ENCODE peak calls at places on chromosomes 7 and 10, in ten cellular contexts. W is endodermal cell; O is bronchial epithelial cell; H is stimulated activated naive CD4-positive, alpha-beta T cell treated with Interleukin-2 at 50 U/mL for 16 hours; D is T47D; L is AG09309; E is PC-3; M is posterior cingulate gyrus; I is IMR-90; G is AG20443. A is an unnamed sample.

GRCh38 chr7:143013897-143014296 is 13.0 kb downstream of the OR9A2 start:
- DNase-seq in W (no peak), O (peak), H (no peak), D (no peak), L (peak), E (peak), M (no peak), I (peak), G (peak), A (peak)

GRCh38 chr10:117723343-117723742 is 180.8 kb downstream of the EMX2 start:
- DNase-seq in W (no peak), O (no peak), H (no peak), D (no peak), L (no peak), E (peak), M (no peak), I (no peak), G (peak), A (no peak)

GRCh38 chr10:95552680-95553342 is 8.4 kb downstream of the SORBS1 start:
- DNase-seq in W (no peak), O (peak), H (no peak), D (no peak), L (no peak), E (peak), M (no peak), I (no peak), G (no peak), A (no peak)

GRCh38 chr10:99394761-99395386 is 35.5 kb downstream of the GOT1 start:
- DNase-seq in W (no peak), O (peak), H (no peak), D (no peak), L (no peak), E (peak), M (no peak), I (no peak), G (no peak), A (peak)

GRCh38 chr10:78905940-78906308 is 162.8 kb upstream of the ZMIZ1 start:
- DNase-seq in W (peak), O (no peak), H (no peak), D (no peak), L (no peak), E (no peak), M (no peak), I (no peak), G (no peak), A (no peak)

GRCh38 chr10:73486601-73487000 is 9.2 kb downstream of the PPP3CB start:
- DNase-seq in W (no peak), O (no peak), H (no peak), D (no peak), L (no peak), E (no peak), M (no peak), I (no peak), G (no peak), A (no peak)

GRCh38 chr7:105202561-105203130 is 186.1 kb downstream of the SRPK2 start:
- DNase-seq in W (no peak), O (no peak), H (no peak), D (no peak), L (no peak), E (no peak), M (no peak), I (peak), G (no peak), A (no peak)

GRCh38 chr7:85074992-85075391 is 111.9 kb downstream of the SEMA3D start:
- DNase-seq in W (no peak), O (no peak), H (no peak), D (no peak), L (no peak), E (no peak), M (no peak), I (peak), G (peak), A (peak)

GRCh38 chr10:106559442-106559841 is 605.1 kb downstream of the SORCS1 start:
- DNase-seq in W (no peak), O (no peak), H (no peak), D (no peak), L (no peak), E (peak), M (no peak), I (peak), G (no peak), A (no peak)

GRCh38 chr10:97647556-97647955 is 7.1 kb downstream of the PI4K2A start:
- DNase-seq in W (no peak), O (peak), H (no peak), D (no peak), L (no peak), E (peak), M (no peak), I (peak), G (peak), A (peak)

GRCh38 chr7:84339306-84339705 is 144.7 kb upstream of the SEMA3A start:
- DNase-seq in W (no peak), O (no peak), H (no peak), D (no peak), L (no peak), E (no peak), M (no peak), I (no peak), G (no peak), A (no peak)

GRCh38 chr10:58957517-58957916 is 218.9 kb upstream of the PHYHIPL start:
- DNase-seq in W (no peak), O (no peak), H (no peak), D (no peak), L (no peak), E (no peak), M (no peak), I (no peak), G (no peak), A (no peak)

GRCh38 chr7:28957064-28957821 is 887 bp downstream of the TRIL start:
- DNase-seq in W (peak), O (no peak), H (no peak), D (peak), L (no peak), E (no peak), M (no peak), I (no peak), G (peak), A (peak)

GRCh38 chr10:72263613-72264241 is 10.0 kb upstream of the DDIT4 start:
- DNase-seq in W (no peak), O (peak), H (no peak), D (no peak), L (no peak), E (peak), M (no peak), I (no peak), G (no peak), A (peak)

GRCh38 chr10:85864866-85865526 is 501.6 kb downstream of the GRID1 start:
- DNase-seq in W (no peak), O (no peak), H (no peak), D (no peak), L (no peak), E (no peak), M (no peak), I (no peak), G (no peak), A (no peak)

GRCh38 chr7:126979722-126980121 is 273.0 kb downstream of the GRM8 start:
- DNase-seq in W (no peak), O (no peak), H (no peak), D (no peak), L (no peak), E (no peak), M (no peak), I (no peak), G (no peak), A (no peak)

GRCh38 chr10:30587522-30588031 is 42.0 kb downstream of the LYZL2 start:
- DNase-seq in W (peak), O (no peak), H (no peak), D (no peak), L (no peak), E (no peak), M (no peak), I (no peak), G (no peak), A (peak)

GRCh38 chr7:74183653-74184450 is 9.7 kb downstream of the EIF4H start:
- DNase-seq in W (peak), O (no peak), H (no peak), D (no peak), L (no peak), E (peak), M (no peak), I (no peak), G (no peak), A (peak)

GRCh38 chr7:31545549-31545948 is 31.7 kb downstream of the ITPRID1 start:
- DNase-seq in W (no peak), O (peak), H (no peak), D (no peak), L (no peak), E (no peak), M (no peak), I (no peak), G (no peak), A (peak)

GRCh38 chr7:79376297-79377025 is 77.0 kb downstream of the MAGI2 start:
- DNase-seq in W (no peak), O (no peak), H (no peak), D (no peak), L (no peak), E (no peak), M (no peak), I (peak), G (no peak), A (no peak)

GRCh38 chr10:63703113-63703670 is 182.0 kb downstream of the REEP3 start:
- DNase-seq in W (no peak), O (peak), H (no peak), D (no peak), L (no peak), E (peak), M (no peak), I (peak), G (no peak), A (peak)

GRCh38 chr10:95377950-95378349 is 87.1 kb upstream of the PDLIM1 start:
- DNase-seq in W (no peak), O (no peak), H (no peak), D (no peak), L (no peak), E (no peak), M (no peak), I (no peak), G (no peak), A (no peak)

GRCh38 chr7:2979951-2980350 is 63.7 kb downstream of the CARD11 start:
- DNase-seq in W (no peak), O (no peak), H (no peak), D (no peak), L (no peak), E (no peak), M (no peak), I (no peak), G (no peak), A (no peak)

GRCh38 chr10:91551856-91552255 is 81.0 kb downstream of the PPP1R3C start:
- DNase-seq in W (peak), O (peak), H (no peak), D (peak), L (peak), E (peak), M (peak), I (peak), G (peak), A (peak)

GRCh38 chr7:25066253-25066652 is 58.8 kb downstream of the CYCS start:
- DNase-seq in W (no peak), O (no peak), H (no peak), D (no peak), L (no peak), E (no peak), M (no peak), I (no peak), G (no peak), A (no peak)

GRCh38 chr10:125878957-125879835 is 1.9 kb downstream of the DHX32 start:
- DNase-seq in W (no peak), O (peak), H (no peak), D (no peak), L (peak), E (peak), M (no peak), I (peak), G (peak), A (peak)

GRCh38 chr7:71343039-71343438 is 211.1 kb downstream of the GALNT17 start:
- DNase-seq in W (no peak), O (no peak), H (no peak), D (no peak), L (no peak), E (no peak), M (no peak), I (no peak), G (no peak), A (no peak)

GRCh38 chr7:22576941-22577927 is 77.2 kb upstream of the STEAP1B start:
- DNase-seq in W (no peak), O (peak), H (no peak), D (no peak), L (peak), E (peak), M (no peak), I (peak), G (peak), A (peak)

GRCh38 chr10:76523215-76523614 is 1091.8 kb downstream of the LRMDA start:
- DNase-seq in W (no peak), O (no peak), H (no peak), D (no peak), L (no peak), E (no peak), M (no peak), I (no peak), G (no peak), A (no peak)

GRCh38 chr7:2542011-2542923 is 13.1 kb downstream of the BRAT1 start:
- DNase-seq in W (no peak), O (no peak), H (no peak), D (no peak), L (no peak), E (no peak), M (no peak), I (no peak), G (no peak), A (no peak)

GRCh38 chr10:3955954-3956617 is 171.1 kb upstream of the KLF6 start:
- DNase-seq in W (peak), O (no peak), H (no peak), D (no peak), L (no peak), E (no peak), M (no peak), I (no peak), G (no peak), A (no peak)

GRCh38 chr10:42767906-42768305 is 14.7 kb upstream of the BMS1 start:
- DNase-seq in W (no peak), O (no peak), H (no peak), D (no peak), L (no peak), E (no peak), M (no peak), I (no peak), G (no peak), A (no peak)

GRCh38 chr7:40986351-40986873 is 716.5 kb downstream of the INHBA start:
- DNase-seq in W (no peak), O (peak), H (no peak), D (no peak), L (peak), E (peak), M (no peak), I (peak), G (peak), A (peak)

GRCh38 chr10:10056958-10057357 is 960.7 kb upstream of the CELF2 start:
- DNase-seq in W (no peak), O (no peak), H (no peak), D (no peak), L (no peak), E (no peak), M (no peak), I (peak), G (peak), A (no peak)

GRCh38 chr7:112529486-112529885 is 48.7 kb downstream of the LSMEM1 start:
- DNase-seq in W (no peak), O (peak), H (no peak), D (no peak), L (no peak), E (no peak), M (no peak), I (no peak), G (no peak), A (peak)

GRCh38 chr10:129854796-129855705 is 109.0 kb downstream of the EBF3 start:
- DNase-seq in W (no peak), O (no peak), H (no peak), D (no peak), L (no peak), E (no peak), M (no peak), I (no peak), G (no peak), A (no peak)

GRCh38 chr7:144670251-144670650 is 165.6 kb downstream of the TPK1 start:
- DNase-seq in W (no peak), O (peak), H (no peak), D (no peak), L (no peak), E (peak), M (no peak), I (no peak), G (no peak), A (peak)

GRCh38 chr7:92159-92767 is 100.1 kb upstream of the FAM20C start:
- DNase-seq in W (peak), O (no peak), H (no peak), D (no peak), L (no peak), E (no peak), M (no peak), I (no peak), G (no peak), A (no peak)

GRCh38 chr10:77578583-77579227 is 58.9 kb downstream of the KCNMA1 start:
- DNase-seq in W (no peak), O (peak), H (no peak), D (no peak), L (no peak), E (peak), M (no peak), I (peak), G (no peak), A (peak)